ENCODE peak calls at places on chromosomes 2 and 18, in eight cellular contexts. G is suprapubic skin, Q is HCT116, S is sigmoid colon, N is endothelial cell of umbilical vein, P is transverse colon, H is stomach, J is spleen. Y is an unnamed sample. For H3K4me1, the result is how much of the 10 kb centered on the place peaks cover.

GRCh38 chr18:77069931-77070330 is 62.7 kb downstream of the MBP start:
- DNase-seq in J (no peak), Q (no peak), P (no peak), H (no peak), N (no peak), G (no peak), S (no peak), Y (no peak)

GRCh38 chr2:214126135-214126534 is 284.7 kb upstream of the VWC2L start:
- DNase-seq in P (no peak), S (no peak), Q (peak), G (no peak), H (no peak), N (peak), J (no peak), Y (no peak)

GRCh38 chr18:78526923-78527775 is 452.5 kb upstream of the SALL3 start:
- DNase-seq in S (no peak), P (no peak), N (no peak), J (no peak), Q (no peak), G (no peak), H (no peak), Y (no peak)

GRCh38 chr2:55159037-55159651 is 72.9 kb downstream of the CLHC1 start:
- DNase-seq in Q (no peak), S (peak), P (no peak), N (peak), G (no peak), J (peak), H (no peak), Y (peak)

GRCh38 chr2:147346142-147346541 is 498.7 kb upstream of the ACVR2A start:
- DNase-seq in N (no peak), P (no peak), J (no peak), G (no peak), H (no peak), S (no peak), Q (no peak), Y (no peak)

GRCh38 chr2:139165599-139165998 is 385.4 kb upstream of the NXPH2 start:
- DNase-seq in G (no peak), S (no peak), H (no peak), N (no peak), J (no peak), P (no peak), Q (no peak), Y (no peak)

GRCh38 chr2:72112421-72112820 is 35.2 kb downstream of the CYP26B1 start:
- DNase-seq in H (no peak), G (no peak), S (peak), N (peak), P (no peak), J (no peak), Q (no peak), Y (no peak)

GRCh38 chr2:45808294-45808693 is 156.8 kb downstream of the PRKCE start:
- DNase-seq in S (no peak), Q (no peak), H (no peak), G (peak), J (no peak), N (no peak), P (no peak), Y (no peak)

GRCh38 chr2:12543452-12544220 is 173.1 kb upstream of the TRIB2 start:
- DNase-seq in H (no peak), G (no peak), Q (no peak), J (no peak), P (no peak), S (no peak), N (no peak), Y (no peak)

GRCh38 chr2:144501118-144501517 is 18.8 kb downstream of the ZEB2 start:
- DNase-seq in G (no peak), N (no peak), S (no peak), P (no peak), J (no peak), H (no peak), Q (no peak), Y (no peak)

GRCh38 chr18:31093294-31093693 is 8.9 kb downstream of the DSC2 start:
- DNase-seq in N (no peak), J (no peak), P (no peak), S (no peak), H (no peak), G (no peak), Q (no peak), Y (no peak)

GRCh38 chr2:199463000-199463692 is 5.4 kb upstream of the SATB2 start:
- DNase-seq in J (peak), G (peak), P (peak), N (peak), S (peak), H (peak), Q (no peak), Y (peak)

GRCh38 chr2:14524041-14524802 is 108.3 kb upstream of the LRATD1 start:
- DNase-seq in P (no peak), S (no peak), J (no peak), G (no peak), N (no peak), Q (no peak), H (no peak), Y (peak)

GRCh38 chr2:163345795-163346573 is 389.8 kb downstream of the FIGN start:
- DNase-seq in P (no peak), G (no peak), Q (peak), S (no peak), N (peak), J (no peak), H (no peak), Y (no peak)

GRCh38 chr2:47039502-47039870 is 115.6 kb downstream of the STPG4 start:
- DNase-seq in J (no peak), G (no peak), S (no peak), Q (no peak), H (no peak), N (no peak), P (no peak), Y (no peak)
- H3K4me1 ChIP-seq in J (half or more), G (half or more), S (half or more), Q (half or more), H (under half), N (under half), P (half or more), Y (half or more)

GRCh38 chr2:191846787-191847620 is at the start of gene CAVIN2:
- DNase-seq in J (peak), Q (no peak), S (peak), H (peak), P (peak), N (peak), G (peak), Y (no peak)
- TF ChIP-seq POLR2AphosphoS5 in J (peak), Q (no peak), S (no peak), H (peak), P (peak), N (peak), G (no peak), Y (peak)

DNA sequence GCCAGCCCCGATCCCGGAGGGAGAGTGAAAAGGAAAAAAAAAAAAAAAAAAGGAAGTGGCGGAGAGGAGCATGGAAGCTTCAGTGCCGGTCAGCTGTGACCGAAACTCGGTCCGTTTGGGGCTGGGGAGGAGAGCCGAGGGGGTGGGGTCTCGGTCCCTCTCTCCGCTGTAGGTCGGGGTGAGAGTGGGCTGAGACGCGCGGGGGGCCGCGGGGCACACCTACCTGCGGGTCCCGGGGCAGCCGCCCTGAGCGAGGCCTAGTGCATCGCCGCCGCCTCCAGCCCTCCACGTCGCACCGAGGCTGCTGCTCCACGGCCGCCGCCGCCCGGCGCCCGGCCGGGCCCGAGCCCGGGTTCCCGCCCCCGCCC is 529 bp downstream of the VPS54 start:
- DNase-seq in G (peak), H (no peak), N (no peak), P (peak), Q (no peak), J (no peak), S (peak), Y (no peak)
- TF ChIP-seq POLR2A in G (no peak), H (no peak), N (no peak), P (no peak), Q (no peak), J (no peak), S (no peak), Y (no peak)

DNA sequence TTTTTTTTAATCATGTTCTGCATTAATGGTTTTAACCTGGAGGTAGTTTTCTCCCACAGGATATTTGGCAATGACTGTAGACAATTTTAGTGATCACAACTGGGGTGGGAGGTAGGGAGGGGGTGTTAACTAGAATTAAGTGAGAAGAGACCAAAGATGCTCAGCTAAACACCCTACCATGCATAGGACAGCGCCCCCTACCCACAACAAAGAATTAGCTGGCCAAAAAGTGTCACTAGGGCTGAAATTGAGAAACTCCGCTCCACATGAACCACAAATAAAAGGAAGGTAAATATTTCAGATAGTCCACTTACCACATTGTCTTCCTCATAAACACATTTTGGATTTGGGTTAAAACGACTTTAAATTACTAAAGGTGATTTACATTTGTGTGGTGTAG is 942.6 kb downstream of the SUCLG1 start:
- DNase-seq in P (no peak), H (no peak), Q (no peak), G (no peak), N (no peak), S (no peak), J (no peak), Y (no peak)
- H3K4me1 ChIP-seq in P (under half), H (under half), Q (under half), G (under half), N (under half), S (under half), J (under half), Y (under half)

DNA sequence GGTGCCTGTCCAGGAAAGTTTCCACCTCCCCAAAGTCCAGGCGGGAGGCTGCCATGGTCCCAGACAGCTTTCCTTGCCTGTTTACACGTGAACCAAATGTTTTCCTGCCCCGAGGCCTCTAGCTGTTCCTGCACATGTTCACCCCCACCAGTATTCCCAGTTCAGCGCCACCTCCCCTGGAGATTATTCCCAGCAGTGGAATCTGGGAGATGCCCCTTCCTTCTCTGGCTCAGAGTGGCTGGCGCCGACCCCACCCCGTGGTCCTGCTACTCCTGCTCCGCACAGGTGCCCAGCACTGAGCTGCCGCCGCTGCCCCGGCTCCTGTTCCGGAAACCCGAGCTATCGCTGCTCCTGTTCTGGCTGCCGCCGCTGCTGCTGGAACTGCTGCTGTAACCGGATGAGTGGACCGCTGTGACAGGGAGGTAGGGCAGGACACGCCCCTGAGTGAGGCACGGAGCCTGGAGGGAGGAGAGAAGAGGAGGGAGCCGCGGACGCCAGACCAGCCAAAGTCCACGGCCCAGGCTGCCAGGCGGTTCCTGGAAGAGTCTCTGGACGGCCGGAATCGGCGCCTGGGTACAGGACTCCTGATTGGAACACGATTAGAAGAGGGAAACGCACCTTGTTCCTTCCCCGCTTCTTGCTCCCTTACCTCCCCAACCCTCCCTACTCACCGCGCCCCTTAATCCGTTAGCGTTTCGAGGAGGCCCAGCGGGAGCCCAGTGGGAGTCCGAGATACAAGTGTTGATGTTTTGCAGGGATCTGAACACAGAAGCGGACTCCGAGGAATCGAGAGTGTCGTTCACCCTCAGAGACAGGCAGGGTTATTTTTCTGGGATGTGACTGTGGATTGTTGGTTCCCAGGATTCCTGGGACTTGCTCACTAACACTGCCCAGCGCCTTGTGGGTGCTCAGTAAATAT is at the start of gene PDE11A:
- DNase-seq in J (peak), S (peak), Q (peak), P (peak), H (peak), N (peak), G (peak), Y (peak)
- TF ChIP-seq POLR2AphosphoS5 in J (peak), S (no peak), Q (peak), P (peak), H (peak), N (no peak), G (no peak), Y (peak)

DNA sequence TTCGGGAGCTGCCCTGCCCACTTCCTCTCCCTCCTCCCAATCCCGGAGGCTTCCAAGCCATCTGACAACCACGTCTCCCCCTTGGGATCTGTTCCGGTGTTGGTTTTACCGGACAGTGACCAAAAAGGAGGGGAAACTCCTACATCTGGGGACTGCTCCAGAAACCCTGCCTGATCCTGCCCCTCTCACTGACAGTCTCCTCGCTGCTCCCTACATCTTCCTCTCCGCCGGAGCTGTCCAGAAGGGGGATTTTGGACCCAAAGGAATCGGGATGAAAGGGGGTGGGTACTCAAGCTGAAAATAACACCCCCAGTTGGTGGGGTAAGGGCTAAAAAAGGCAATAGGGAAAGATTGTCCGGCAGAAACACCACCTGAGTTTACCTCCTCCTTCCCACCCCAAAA is 1.5 kb downstream of the INO80D start:
- DNase-seq in G (peak), N (peak), H (peak), S (peak), Q (peak), J (peak), P (peak), Y (peak)
- TF ChIP-seq POLR2A in G (no peak), N (peak), H (no peak), S (peak), Q (peak), J (no peak), P (peak), Y (peak)

DNA sequence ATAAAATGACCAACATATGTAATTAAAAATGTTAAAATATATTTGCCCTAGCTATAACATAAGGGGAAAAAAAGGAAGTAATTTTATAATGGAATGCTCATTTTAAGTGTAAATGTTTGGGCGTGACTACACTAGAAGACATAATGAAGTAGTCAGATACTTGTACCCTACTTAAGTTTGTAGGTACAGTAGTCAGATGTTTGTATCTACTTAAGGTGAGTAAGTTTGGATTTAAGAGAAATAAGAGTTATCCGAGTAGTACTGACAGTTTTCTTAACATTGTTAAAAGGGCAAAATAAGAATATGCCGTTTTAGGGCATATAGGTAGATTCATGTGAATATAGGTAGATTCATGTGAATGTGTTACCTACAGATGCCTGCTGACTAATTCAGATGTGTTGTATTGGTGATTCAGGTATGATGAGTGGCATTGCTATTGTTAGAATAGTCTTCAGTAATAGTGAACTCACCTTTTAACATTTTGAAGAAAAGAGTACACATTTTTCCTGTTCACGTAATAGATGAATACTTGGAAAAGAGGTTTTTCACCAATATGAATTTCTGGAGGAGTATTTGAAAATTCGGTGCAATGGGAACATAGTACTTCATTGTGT is 14.9 kb downstream of the VAPA start:
- DNase-seq in P (no peak), J (no peak), Q (no peak), N (no peak), G (no peak), H (no peak), S (no peak), Y (no peak)
- H3K4me1 ChIP-seq in P (under half), J (half or more), Q (half or more), N (under half), G (half or more), H (under half), S (half or more), Y (half or more)

GRCh38 chr2:64934530-64934929 is 54.7 kb upstream of the SLC1A4 start:
- DNase-seq in G (no peak), H (no peak), N (no peak), Q (no peak), S (peak), J (no peak), P (peak), Y (no peak)

GRCh38 chr2:64938607-64939285 is 50.5 kb upstream of the SLC1A4 start:
- DNase-seq in J (no peak), S (no peak), H (no peak), N (no peak), Q (no peak), G (no peak), P (no peak), Y (no peak)

GRCh38 chr2:64939332-64939917 is 49.8 kb upstream of the SLC1A4 start:
- DNase-seq in N (no peak), S (no peak), G (no peak), P (peak), J (no peak), Q (no peak), H (no peak), Y (no peak)

GRCh38 chr2:64936809-64937208 is 52.4 kb upstream of the SLC1A4 start:
- DNase-seq in G (no peak), H (no peak), N (no peak), Q (no peak), J (no peak), P (no peak), S (no peak), Y (no peak)

DNA sequence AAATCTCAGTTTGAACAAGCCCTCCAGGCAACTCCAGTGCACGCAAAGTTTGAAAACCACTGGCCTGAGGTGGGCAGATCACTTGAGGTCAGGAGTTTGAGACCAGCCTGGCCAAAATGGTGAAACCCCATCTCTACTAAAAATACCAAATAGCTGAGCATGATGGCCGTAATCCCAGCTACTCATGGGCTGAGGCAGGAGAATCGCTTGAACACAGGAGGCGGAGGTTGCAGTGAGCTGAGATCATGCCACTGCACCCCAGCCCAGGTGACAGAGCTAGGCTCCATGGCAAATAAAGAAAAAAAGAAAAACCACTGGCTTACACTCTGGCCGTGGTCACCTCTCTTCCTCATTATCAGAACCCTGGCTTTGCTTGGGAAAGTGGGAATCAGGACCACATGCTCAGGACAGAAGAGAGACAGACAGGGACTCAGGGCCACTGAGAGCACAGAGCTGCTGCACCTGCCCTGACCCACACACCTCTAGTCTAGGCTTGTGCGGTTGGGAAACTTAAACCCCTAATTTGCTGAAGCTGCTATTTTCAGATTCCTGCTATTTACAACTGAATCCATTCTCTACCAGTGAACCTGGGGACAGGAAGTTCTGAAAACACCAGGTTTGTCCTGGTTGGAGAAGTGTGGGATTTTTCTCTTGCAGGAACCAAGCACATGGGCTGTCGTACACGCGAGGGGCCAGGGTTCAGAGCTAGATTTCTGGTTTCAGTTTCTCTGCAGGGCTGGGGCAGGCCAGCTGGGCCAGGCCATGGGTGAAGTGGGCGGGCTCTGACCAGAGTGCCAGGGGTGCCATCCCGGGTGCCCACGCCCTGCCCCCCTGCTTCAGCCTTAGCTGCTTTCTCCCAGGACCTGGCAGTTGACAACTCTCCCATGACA is 51.6 kb upstream of the SLC1A4 start:
- DNase-seq in P (peak), H (no peak), G (no peak), J (peak), N (no peak), S (no peak), Q (no peak), Y (no peak)
- TF ChIP-seq POLR2AphosphoS5 in P (no peak), H (no peak), G (no peak), J (peak), N (no peak), S (no peak), Q (no peak), Y (no peak)

GRCh38 chr2:97739893-97740245 is 26.5 kb downstream of the ZAP70 start:
- DNase-seq in N (no peak), P (no peak), G (no peak), H (no peak), J (peak), Q (no peak), S (no peak), Y (no peak)

GRCh38 chr2:97737421-97738235 is 24.3 kb downstream of the ZAP70 start:
- DNase-seq in H (no peak), S (peak), Q (no peak), G (peak), J (peak), N (no peak), P (no peak), Y (no peak)

GRCh38 chr2:97740590-97741182 is 27.3 kb downstream of the ZAP70 start:
- DNase-seq in G (peak), P (peak), N (peak), Q (peak), H (peak), J (peak), S (no peak), Y (no peak)

GRCh38 chr2:97738236-97739019 is 25.1 kb downstream of the ZAP70 start:
- DNase-seq in H (no peak), S (no peak), N (no peak), Q (no peak), P (no peak), G (peak), J (peak), Y (no peak)

GRCh38 chr2:97739020-97739892 is 25.9 kb downstream of the ZAP70 start:
- DNase-seq in S (no peak), N (no peak), H (no peak), P (no peak), J (peak), Q (no peak), G (peak), Y (no peak)
- TF ChIP-seq POLR2A in S (no peak), N (no peak), H (no peak), P (no peak), J (no peak), Q (no peak), G (no peak), Y (no peak)